ENCODE peak calls at places on chromosomes 12 and 14, in five cellular contexts. T is H7, H is HEK293T, C is Caco-2, E is T follicular helper cell. V is an unnamed sample.
A peak's percentile ranks its signal among the peaks of the same experiment; 100 is the strongest.

GRCh38 chr14:102317564-102318248 is 1.8 kb upstream of the ZNF839 start:
- DNase-seq in T (no peak), H (no peak), C (peak; percentile 28), E (no peak), V (peak; percentile 81)

GRCh38 chr12:21169878-21170472 is 39.0 kb downstream of the SLCO1B1 start:
- DNase-seq in T (peak; percentile 46), H (peak; percentile 31), C (peak; percentile 81), E (no peak), V (peak; percentile 11)

GRCh38 chr12:132397934-132398385 is 68.6 kb upstream of the GALNT9 start:
- DNase-seq in T (no peak), H (no peak), C (no peak), E (no peak), V (no peak)

GRCh38 chr12:93847517-93848452 is 170.6 kb downstream of the CRADD start:
- DNase-seq in T (no peak), H (no peak), C (no peak), E (no peak), V (no peak)

GRCh38 chr14:89252887-89253532 is 164.0 kb downstream of the FOXN3 start:
- DNase-seq in T (peak; percentile 47), H (no peak), C (peak; percentile 34), E (no peak), V (peak; percentile 68)

GRCh38 chr14:74539503-74539902 is 45.9 kb downstream of the ISCA2 start:
- DNase-seq in T (no peak), H (no peak), C (no peak), E (no peak), V (no peak)

GRCh38 chr12:131608740-131609665 is 101.9 kb upstream of the SFSWAP start:
- DNase-seq in T (peak; percentile 92), H (peak; percentile 79), C (peak; percentile 73), E (peak; percentile 35), V (peak; percentile 80)

GRCh38 chr14:101755591-101756324 is 5.8 kb upstream of the PPP2R5C start:
- DNase-seq in T (no peak), H (no peak), C (no peak), E (no peak), V (no peak)

GRCh38 chr12:66035289-66035961 is 95.1 kb downstream of the LLPH start:
- DNase-seq in T (no peak), H (no peak), C (peak; percentile 25), E (no peak), V (peak; percentile 59)

GRCh38 chr14:87877877-87878276 is 115.1 kb downstream of the GALC start:
- DNase-seq in T (no peak), H (no peak), C (no peak), E (no peak), V (no peak)

GRCh38 chr14:95365401-95365800 is 45.7 kb upstream of the CLMN start:
- DNase-seq in T (no peak), H (no peak), C (no peak), E (no peak), V (no peak)

GRCh38 chr14:94748667-94749347 is 21.1 kb downstream of the GSC start:
- DNase-seq in T (peak; percentile 72), H (peak; percentile 61), C (peak; percentile 58), E (no peak), V (peak; percentile 29)

V was measured in cerebellar cortex.